ENCODE peak calls at places on chromosomes 12 and 14, in four cellular contexts. Y, I, R and L are unnamed samples.

GRCh38 chr12:52805000-52805399 is 8.9 kb downstream of the KRT4 start:
- DNase-seq in I (no peak), R (no peak), Y (no peak), L (no peak)

GRCh38 chr14:78222746-78223145 is 52.6 kb downstream of the NRXN3 start:
- DNase-seq in R (no peak), I (no peak), Y (no peak), L (no peak)

GRCh38 chr14:54789166-54789565 is 113.5 kb downstream of the GCH1 start:
- DNase-seq in R (no peak), I (no peak), Y (no peak), L (no peak)

GRCh38 chr12:76863811-76864210 is 15.0 kb downstream of the CSRP2 start:
- DNase-seq in Y (no peak), R (no peak), I (no peak), L (no peak)

GRCh38 chr12:52251367-52252055 is 18.5 kb downstream of the KRT7 start:
- DNase-seq in Y (no peak), R (no peak), I (no peak), L (no peak)

GRCh38 chr12:83432176-83432719 is 745.5 kb downstream of the TMTC2 start:
- DNase-seq in Y (no peak), I (no peak), R (no peak), L (no peak)

GRCh38 chr12:81181701-81182100 is 103.8 kb downstream of the ACSS3 start:
- DNase-seq in I (no peak), Y (no peak), R (no peak), L (no peak)

GRCh38 chr14:57508756-57509155 is 15.1 kb upstream of the CCDC198 start:
- DNase-seq in R (no peak), I (no peak), Y (no peak), L (no peak)

GRCh38 chr12:23088594-23088993 is 463.6 kb downstream of the ETNK1 start:
- DNase-seq in Y (no peak), I (no peak), R (no peak), L (no peak)

GRCh38 chr12:79454338-79454777 is 236.4 kb downstream of the PAWR start:
- DNase-seq in I (no peak), Y (peak; percentile 26), R (no peak), L (no peak)

GRCh38 chr12:116492703-116493324 is 66.4 kb upstream of the MAP1LC3B2 start:
- DNase-seq in Y (no peak), R (peak; percentile 76), I (peak; percentile 79), L (peak; percentile 41)

GRCh38 chr12:66203820-66204219 is 14.8 kb downstream of the IRAK3 start:
- DNase-seq in R (no peak), Y (no peak), I (no peak), L (no peak)

GRCh38 chr12:15883536-15883935 is 1.3 kb downstream of the STRAP start:
- DNase-seq in I (no peak), Y (no peak), R (no peak), L (no peak)

GRCh38 chr14:69637503-69638030 is 26.2 kb downstream of the SUSD6 start:
- DNase-seq in Y (peak; percentile 60), R (peak; percentile 38), I (no peak), L (no peak)

GRCh38 chr12:9389796-9390195 is 181.6 kb upstream of the PZP start:
- DNase-seq in Y (no peak), R (no peak), I (no peak), L (no peak)

GRCh38 chr12:108649126-108649525 is 15.4 kb upstream of the SELPLG start:
- DNase-seq in R (no peak), I (no peak), Y (no peak), L (no peak)
- TF ChIP-seq TCF7L2 in R (no peak), I (no peak), Y (no peak), L (no peak)

GRCh38 chr14:33767721-33768457 is 183.0 kb downstream of the EGLN3 start:
- DNase-seq in Y (no peak), R (no peak), I (no peak), L (no peak)
- H3K4me1 ChIP-seq in Y (no peaks in the 10 kb centered on the region), R (no peaks in the 10 kb centered on the region), I (no peaks in the 10 kb centered on the region), L (no peaks in the 10 kb centered on the region)

GRCh38 chr14:88553886-88554457 is 835 bp downstream of the PTPN21 start:
- DNase-seq in I (no peak), Y (no peak), R (no peak), L (no peak)

GRCh38 chr14:88552859-88553258 is 1.9 kb downstream of the PTPN21 start:
- DNase-seq in Y (peak; percentile 51), R (no peak), I (no peak), L (no peak)

GRCh38 chr14:88551936-88552565 is 2.8 kb downstream of the PTPN21 start:
- DNase-seq in Y (no peak), R (no peak), I (no peak), L (no peak)

GRCh38 chr14:88556581-88556980 is 1.8 kb upstream of the PTPN21 start:
- DNase-seq in I (no peak), R (no peak), Y (no peak), L (no peak)

GRCh38 chr14:88554458-88555286 is at the start of gene PTPN21:
- DNase-seq in Y (peak; percentile 43), R (peak; percentile 83), I (no peak), L (no peak)
- TF ChIP-seq TCF7L2 in Y (no peak), R (no peak), I (peak; percentile 26), L (no peak)

GRCh38 chr12:107328442-107329133 is 235.2 kb upstream of the CRY1 start:
- DNase-seq in Y (no peak), I (no peak), R (no peak), L (no peak)
- H3K4me1 ChIP-seq in Y (peaks cover 8% of the 10 kb centered on the region), I (peaks cover 65% of the 10 kb centered on the region), R (no peaks in the 10 kb centered on the region), L (no peaks in the 10 kb centered on the region)

GRCh38 chr12:70364695-70365397 is 1.2 kb upstream of the KCNMB4 start:
- DNase-seq in R (no peak), I (no peak), Y (no peak), L (no peak)

GRCh38 chr12:70365398-70365647 is 767 bp upstream of the KCNMB4 start:
- DNase-seq in I (no peak), R (no peak), Y (no peak), L (no peak)

GRCh38 chr12:70365648-70366518 is at the start of gene KCNMB4:
- DNase-seq in R (peak; percentile 83), I (no peak), Y (peak; percentile 36), L (no peak)

GRCh38 chr12:70366581-70367267 is 634 bp downstream of the KCNMB4 start:
- DNase-seq in I (peak; percentile 37), R (peak; percentile 14), Y (peak; percentile 13), L (no peak)

DNA sequence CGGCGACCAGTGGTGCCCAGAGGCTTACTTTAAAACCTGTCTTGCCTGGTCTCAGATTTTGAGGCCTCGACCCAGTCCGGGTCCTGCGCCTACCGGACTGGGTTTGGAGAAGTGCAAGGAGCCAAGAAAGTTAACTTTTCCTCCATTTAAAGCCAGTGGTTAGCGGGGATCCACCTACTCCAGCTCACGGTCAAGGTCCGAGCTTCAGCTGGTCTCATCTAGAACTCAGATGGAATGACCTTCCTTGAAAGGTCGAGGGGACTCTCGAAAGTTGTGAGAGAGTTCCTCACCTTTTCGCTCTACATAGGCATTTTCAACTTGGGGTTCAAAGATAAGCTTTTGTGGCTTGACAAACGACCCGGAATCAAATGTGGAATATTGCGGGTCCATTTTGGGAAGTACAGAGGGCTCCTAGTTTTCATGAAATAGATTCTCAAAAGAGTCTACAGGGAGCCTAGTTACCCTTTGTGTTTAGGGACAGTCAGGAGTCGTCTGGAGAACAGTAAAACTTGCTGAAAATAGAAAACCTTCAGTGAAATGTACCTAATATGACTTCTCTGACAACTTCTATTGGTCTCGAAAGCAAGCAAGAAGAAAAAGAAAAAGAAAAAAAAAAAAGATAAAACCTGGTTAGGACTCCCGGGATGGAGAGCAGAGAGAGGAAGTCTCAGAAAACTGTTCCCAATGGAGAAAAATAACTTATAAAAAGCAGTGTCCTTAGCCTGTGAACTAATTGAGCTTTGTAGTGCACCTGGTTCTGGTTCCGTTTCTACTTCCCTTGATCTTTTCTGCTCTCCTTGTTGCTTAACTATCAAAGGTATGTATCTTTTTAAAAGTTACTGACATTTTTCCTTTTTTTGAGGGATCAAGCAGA is 1.4 kb downstream of the KCNMB4 start:
- DNase-seq in Y (no peak), I (no peak), R (no peak), L (no peak)
- TF ChIP-seq TCF7L2 in Y (no peak), I (no peak), R (no peak), L (no peak)

DNA sequence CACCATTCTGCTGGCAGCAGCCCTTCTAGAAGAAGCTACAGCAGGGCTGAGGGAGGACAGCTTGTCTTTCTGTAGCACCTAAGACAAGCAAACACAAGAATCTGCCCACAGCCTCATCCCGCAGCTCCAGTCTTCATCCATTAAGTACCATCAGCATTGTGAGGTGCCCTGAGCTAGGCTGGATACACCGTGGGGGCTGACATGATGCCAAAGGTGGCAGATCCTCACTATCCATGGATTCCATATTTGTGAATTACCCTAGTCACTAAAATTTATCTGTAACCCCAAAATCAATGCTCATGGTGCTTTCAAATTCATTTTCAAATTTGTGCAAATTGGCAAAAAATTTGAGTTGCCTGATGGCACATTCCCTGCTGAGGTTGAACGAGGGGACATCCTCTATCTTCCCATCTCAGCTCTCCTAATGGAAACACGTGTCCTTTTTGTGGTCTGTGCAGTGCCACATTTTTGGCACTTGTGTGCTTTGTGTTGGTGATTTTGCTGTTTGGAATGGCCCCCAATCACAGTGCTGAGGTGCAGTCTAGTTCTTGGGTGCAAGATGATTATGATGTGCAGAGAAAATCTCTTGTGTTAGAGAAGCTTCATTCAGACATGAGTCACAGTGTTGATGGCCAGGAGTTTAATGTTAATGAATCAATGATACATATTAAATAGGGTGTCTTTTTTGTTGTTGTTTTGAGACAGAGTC is 7.0 kb downstream of the PITPNM2 start:
- DNase-seq in Y (no peak), I (no peak), R (no peak), L (no peak)
- H3K4me1 ChIP-seq in Y (peaks cover 88% of the 10 kb centered on the region), I (peaks cover 57% of the 10 kb centered on the region), R (peaks cover 43% of the 10 kb centered on the region), L (peaks cover 60% of the 10 kb centered on the region)

DNA sequence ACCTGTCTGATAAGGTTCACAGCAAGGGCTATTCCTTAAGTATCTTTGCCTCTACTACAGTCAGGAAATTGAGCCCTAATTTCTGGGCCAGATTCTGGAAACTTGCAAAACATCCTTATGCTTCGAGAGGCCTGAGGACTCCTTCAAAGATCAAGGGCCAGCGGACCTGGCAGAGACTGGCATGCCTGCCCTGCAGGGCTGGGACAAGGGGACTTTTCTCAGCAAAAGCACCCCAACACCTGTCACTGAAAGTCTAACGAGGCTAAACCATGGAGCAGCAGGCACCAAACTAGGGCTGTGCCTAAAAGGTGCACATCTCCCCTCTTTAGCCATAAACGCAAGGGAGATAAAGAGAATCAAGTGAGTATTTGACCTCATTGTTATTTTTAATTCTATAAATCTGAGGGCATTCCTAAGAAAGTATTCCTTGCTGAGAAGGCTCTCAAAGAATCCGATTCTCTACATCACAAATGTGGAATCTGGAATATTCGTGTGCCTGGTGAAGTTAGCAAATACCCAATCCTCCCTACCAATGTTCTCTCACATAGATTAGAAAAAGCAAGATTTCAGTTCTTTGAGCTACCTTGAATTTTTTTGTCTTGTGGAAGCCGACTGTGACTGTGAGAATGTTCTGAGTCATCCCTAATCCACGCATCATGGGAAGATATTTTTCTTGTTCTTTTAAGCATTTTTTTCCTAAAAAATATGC is 328.2 kb upstream of the NOVA1 start:
- DNase-seq in R (no peak), Y (no peak), I (no peak), L (no peak)
- TF ChIP-seq TCF7L2 in R (no peak), Y (no peak), I (no peak), L (no peak)